ENCODE peak calls at places on chromosomes 2 and 18, in seven cellular contexts. One of them, this sample, is unnamed. For H3K9me3, the result is how much of the 10 kb centered on the place peaks cover.

GRCh38 chr18:10318686-10318960 is 135.8 kb upstream of the APCDD1 start:
- DNase-seq in mammary epithelial cell: no peak
- DNase-seq in H9: no peak
- DNase-seq in mucosa of descending colon: no peak
- DNase-seq in sigmoid colon: no peak
- DNase-seq in adipocyte: peak
- DNase-seq in MG63: no peak
- DNase-seq in this sample: no peak

GRCh38 chr2:8520791-8521344 is 161.0 kb upstream of the ID2 start:
- DNase-seq in sigmoid colon: no peak
- DNase-seq in H9: no peak
- DNase-seq in mammary epithelial cell: no peak
- DNase-seq in MG63: no peak
- DNase-seq in mucosa of descending colon: peak
- DNase-seq in adipocyte: no peak
- DNase-seq in this sample: no peak

GRCh38 chr2:223909048-223909741 is 35.9 kb downstream of the WDFY1 start:
- DNase-seq in H9: no peak
- DNase-seq in mucosa of descending colon: no peak
- DNase-seq in MG63: peak
- DNase-seq in sigmoid colon: no peak
- DNase-seq in mammary epithelial cell: no peak
- DNase-seq in adipocyte: no peak
- DNase-seq in this sample: no peak

GRCh38 chr2:216292886-216293291 is 79.4 kb downstream of the MARCHF4 start:
- DNase-seq in mammary epithelial cell: no peak
- DNase-seq in sigmoid colon: no peak
- DNase-seq in mucosa of descending colon: no peak
- DNase-seq in MG63: peak
- DNase-seq in H9: no peak
- DNase-seq in adipocyte: no peak
- DNase-seq in this sample: no peak

GRCh38 chr2:160869411-160869810 is 290.8 kb upstream of the TANK start:
- DNase-seq in adipocyte: peak
- DNase-seq in mammary epithelial cell: peak
- DNase-seq in MG63: peak
- DNase-seq in sigmoid colon: no peak
- DNase-seq in H9: no peak
- DNase-seq in mucosa of descending colon: no peak
- DNase-seq in this sample: no peak

GRCh38 chr18:59070181-59070912 is 69.3 kb upstream of the SEC11C start:
- DNase-seq in mucosa of descending colon: peak
- DNase-seq in H9: peak
- DNase-seq in sigmoid colon: peak
- DNase-seq in adipocyte: peak
- DNase-seq in MG63: peak
- DNase-seq in mammary epithelial cell: peak
- DNase-seq in this sample: peak

GRCh38 chr2:207354466-207354865 is 175.3 kb upstream of the CREB1 start:
- DNase-seq in adipocyte: no peak
- DNase-seq in MG63: no peak
- DNase-seq in mucosa of descending colon: no peak
- DNase-seq in sigmoid colon: no peak
- DNase-seq in mammary epithelial cell: no peak
- DNase-seq in H9: no peak
- DNase-seq in this sample: no peak

GRCh38 chr2:31334311-31335026 is 80.1 kb downstream of the XDH start:
- DNase-seq in mammary epithelial cell: peak
- DNase-seq in mucosa of descending colon: no peak
- DNase-seq in sigmoid colon: no peak
- DNase-seq in MG63: no peak
- DNase-seq in adipocyte: no peak
- DNase-seq in H9: no peak
- DNase-seq in this sample: no peak

GRCh38 chr2:121099329-121100318 is 185.4 kb downstream of the TFCP2L1 start:
- DNase-seq in mammary epithelial cell: no peak
- DNase-seq in H9: peak
- DNase-seq in sigmoid colon: peak
- DNase-seq in MG63: no peak
- DNase-seq in mucosa of descending colon: no peak
- DNase-seq in adipocyte: no peak
- DNase-seq in this sample: no peak

GRCh38 chr2:187228986-187229385 is 219.1 kb downstream of the CALCRL start:
- DNase-seq in mammary epithelial cell: no peak
- DNase-seq in H9: no peak
- DNase-seq in sigmoid colon: no peak
- DNase-seq in MG63: no peak
- DNase-seq in adipocyte: no peak
- DNase-seq in mucosa of descending colon: no peak
- DNase-seq in this sample: no peak

GRCh38 chr2:136204959-136205358 is 87.0 kb upstream of the CXCR4 start:
- DNase-seq in adipocyte: no peak
- DNase-seq in H9: no peak
- DNase-seq in mucosa of descending colon: no peak
- DNase-seq in MG63: no peak
- DNase-seq in sigmoid colon: no peak
- DNase-seq in mammary epithelial cell: no peak
- DNase-seq in this sample: no peak
- H3K9me3 ChIP-seq in adipocyte: under half
- H3K9me3 ChIP-seq in H9: under half
- H3K9me3 ChIP-seq in mucosa of descending colon: under half
- H3K9me3 ChIP-seq in MG63: under half
- H3K9me3 ChIP-seq in sigmoid colon: under half
- H3K9me3 ChIP-seq in mammary epithelial cell: under half
- H3K9me3 ChIP-seq in this sample: under half

GRCh38 chr2:146455325-146455724 is 1389.5 kb upstream of the ACVR2A start:
- DNase-seq in MG63: no peak
- DNase-seq in mucosa of descending colon: no peak
- DNase-seq in H9: no peak
- DNase-seq in mammary epithelial cell: no peak
- DNase-seq in adipocyte: no peak
- DNase-seq in sigmoid colon: no peak
- DNase-seq in this sample: no peak

GRCh38 chr2:146461068-146461467 is 1383.8 kb upstream of the ACVR2A start:
- DNase-seq in MG63: no peak
- DNase-seq in H9: no peak
- DNase-seq in mammary epithelial cell: no peak
- DNase-seq in sigmoid colon: no peak
- DNase-seq in adipocyte: no peak
- DNase-seq in mucosa of descending colon: no peak
- DNase-seq in this sample: no peak

GRCh38 chr2:146457221-146457620 is 1387.6 kb upstream of the ACVR2A start:
- DNase-seq in adipocyte: no peak
- DNase-seq in mucosa of descending colon: no peak
- DNase-seq in MG63: no peak
- DNase-seq in H9: no peak
- DNase-seq in mammary epithelial cell: no peak
- DNase-seq in sigmoid colon: no peak
- DNase-seq in this sample: no peak

DNA sequence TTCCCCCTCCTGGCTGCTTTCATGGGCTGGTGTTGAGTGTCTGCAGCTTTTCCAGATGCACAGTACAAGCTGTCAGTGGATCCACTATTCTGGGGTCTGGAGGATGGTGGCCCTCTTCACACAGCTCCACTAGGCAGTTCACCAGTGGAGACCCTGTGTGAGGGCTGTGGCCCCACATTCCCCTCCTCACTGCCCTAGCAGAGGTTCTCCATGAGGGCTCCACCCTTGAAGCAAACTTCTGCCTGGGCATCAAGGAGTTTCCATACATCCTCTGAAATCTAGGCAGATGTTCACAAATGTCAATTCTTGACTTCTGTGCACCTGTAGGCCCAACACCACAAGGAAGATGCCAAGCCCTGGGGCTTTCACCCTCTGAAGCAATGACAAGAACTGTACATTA is 1386.2 kb upstream of the ACVR2A start:
- DNase-seq in mucosa of descending colon: no peak
- DNase-seq in sigmoid colon: no peak
- DNase-seq in MG63: no peak
- DNase-seq in mammary epithelial cell: no peak
- DNase-seq in H9: no peak
- DNase-seq in adipocyte: no peak
- DNase-seq in this sample: no peak
- H3K9me3 ChIP-seq in mucosa of descending colon: under half
- H3K9me3 ChIP-seq in sigmoid colon: under half
- H3K9me3 ChIP-seq in MG63: under half
- H3K9me3 ChIP-seq in mammary epithelial cell: under half
- H3K9me3 ChIP-seq in H9: under half
- H3K9me3 ChIP-seq in adipocyte: under half
- H3K9me3 ChIP-seq in this sample: under half

DNA sequence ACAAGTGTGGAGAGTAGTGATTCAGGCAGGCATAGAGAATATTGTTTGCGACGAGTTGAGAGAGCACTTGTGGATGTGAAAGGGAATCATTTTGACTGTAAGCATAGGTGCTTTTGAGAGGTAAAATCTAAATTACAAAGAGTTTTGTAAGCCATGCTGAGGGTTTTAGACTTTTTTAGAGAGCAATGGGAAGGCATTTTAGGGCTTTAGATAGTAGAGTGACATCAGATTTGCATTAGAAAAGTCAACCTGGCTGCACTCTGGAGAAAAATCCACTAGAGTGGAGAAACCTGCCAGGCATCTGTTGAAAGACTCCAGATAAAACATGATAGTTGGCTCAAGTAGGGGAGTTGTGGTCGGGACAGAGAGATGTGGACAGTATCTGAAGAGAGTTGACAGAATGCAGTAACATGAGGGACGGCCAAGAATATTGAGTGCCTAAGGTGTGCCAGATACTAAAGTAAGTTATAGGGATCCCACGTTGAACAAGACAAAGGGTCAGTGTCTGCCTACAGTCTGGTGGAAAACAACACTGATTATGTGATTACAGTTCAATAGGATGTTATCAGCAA is 91.7 kb upstream of the MYO3B start:
- DNase-seq in MG63: no peak
- DNase-seq in mucosa of descending colon: no peak
- DNase-seq in adipocyte: no peak
- DNase-seq in mammary epithelial cell: no peak
- DNase-seq in sigmoid colon: no peak
- DNase-seq in H9: no peak
- DNase-seq in this sample: no peak
- H3K9me3 ChIP-seq in MG63: under half
- H3K9me3 ChIP-seq in mucosa of descending colon: under half
- H3K9me3 ChIP-seq in adipocyte: under half
- H3K9me3 ChIP-seq in mammary epithelial cell: under half
- H3K9me3 ChIP-seq in sigmoid colon: under half
- H3K9me3 ChIP-seq in H9: under half
- H3K9me3 ChIP-seq in this sample: under half

GRCh38 chr18:43681661-43682060 is 404.4 kb upstream of the SYT4 start:
- DNase-seq in mucosa of descending colon: no peak
- DNase-seq in sigmoid colon: no peak
- DNase-seq in mammary epithelial cell: no peak
- DNase-seq in adipocyte: no peak
- DNase-seq in MG63: no peak
- DNase-seq in H9: no peak
- DNase-seq in this sample: no peak
- H3K9me3 ChIP-seq in mucosa of descending colon: under half
- H3K9me3 ChIP-seq in sigmoid colon: under half
- H3K9me3 ChIP-seq in mammary epithelial cell: under half
- H3K9me3 ChIP-seq in adipocyte: under half
- H3K9me3 ChIP-seq in MG63: under half
- H3K9me3 ChIP-seq in H9: under half
- H3K9me3 ChIP-seq in this sample: under half

DNA sequence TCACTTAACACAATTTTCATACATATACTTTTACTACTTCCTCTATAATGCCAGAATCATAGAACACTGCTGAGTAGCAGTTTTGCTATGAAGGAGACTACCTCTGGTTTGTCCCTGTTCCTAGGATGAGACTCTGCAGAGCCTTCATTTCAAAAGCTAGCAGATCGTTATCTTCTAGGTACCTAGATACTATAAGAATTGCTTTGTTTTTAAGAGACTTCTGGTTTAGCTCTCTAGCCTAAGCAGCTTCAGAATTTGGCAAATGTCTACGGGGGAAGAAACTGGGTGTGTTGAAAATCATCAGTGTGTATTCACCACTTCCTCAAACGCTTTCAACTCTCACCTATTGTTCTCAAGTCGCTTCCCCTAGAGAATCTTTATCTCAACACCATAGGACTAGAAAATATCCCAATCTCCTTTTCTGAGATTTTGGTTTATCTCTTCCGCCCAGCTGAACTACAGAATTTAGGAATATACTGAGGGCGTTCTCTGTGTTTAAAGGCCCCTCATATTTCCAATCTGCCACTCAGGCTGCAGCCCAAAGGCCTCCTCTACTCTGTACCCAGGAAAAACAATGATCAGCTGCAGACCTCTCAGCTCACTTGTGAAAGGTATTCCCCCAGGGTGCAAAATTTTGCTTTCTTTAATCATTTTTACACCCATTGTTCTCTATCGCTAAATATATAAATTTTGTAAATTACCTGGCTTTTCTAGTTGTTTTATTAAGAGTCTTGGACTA is 28.7 kb downstream of the SMAD2 start:
- DNase-seq in H9: no peak
- DNase-seq in mammary epithelial cell: peak
- DNase-seq in sigmoid colon: no peak
- DNase-seq in adipocyte: no peak
- DNase-seq in MG63: no peak
- DNase-seq in mucosa of descending colon: no peak
- DNase-seq in this sample: no peak
- H3K9me3 ChIP-seq in H9: under half
- H3K9me3 ChIP-seq in mammary epithelial cell: under half
- H3K9me3 ChIP-seq in sigmoid colon: under half
- H3K9me3 ChIP-seq in adipocyte: under half
- H3K9me3 ChIP-seq in MG63: under half
- H3K9me3 ChIP-seq in mucosa of descending colon: under half
- H3K9me3 ChIP-seq in this sample: under half

DNA sequence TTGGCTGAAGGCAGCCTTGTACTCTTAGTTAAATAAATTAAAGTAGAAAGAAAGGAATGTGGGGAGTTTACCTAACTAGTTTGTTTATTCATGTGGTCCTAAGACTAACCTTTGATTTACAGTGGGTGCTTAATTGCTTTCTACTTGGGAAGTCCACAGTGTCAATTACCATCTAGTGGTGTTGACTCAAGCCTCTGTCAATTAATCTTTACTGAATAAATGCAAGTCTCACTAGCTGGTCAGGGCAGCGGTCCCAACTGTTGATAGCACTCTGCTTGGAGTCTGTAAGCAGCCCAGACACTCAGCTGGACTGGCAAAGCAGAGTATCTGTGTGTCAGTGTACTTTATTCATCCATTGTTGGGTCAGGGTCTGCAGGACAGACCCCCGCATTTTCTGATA is 15.8 kb downstream of the ZNF514 start:
- DNase-seq in mammary epithelial cell: no peak
- DNase-seq in mucosa of descending colon: no peak
- DNase-seq in MG63: no peak
- DNase-seq in sigmoid colon: no peak
- DNase-seq in adipocyte: no peak
- DNase-seq in H9: no peak
- DNase-seq in this sample: no peak
- H3K9me3 ChIP-seq in mammary epithelial cell: under half
- H3K9me3 ChIP-seq in mucosa of descending colon: half or more
- H3K9me3 ChIP-seq in MG63: under half
- H3K9me3 ChIP-seq in sigmoid colon: under half
- H3K9me3 ChIP-seq in adipocyte: half or more
- H3K9me3 ChIP-seq in H9: under half
- H3K9me3 ChIP-seq in this sample: under half

This sample was measured in T-helper 17 cell.